ENCODE peak calls at places on chromosomes 11 and 22, in nine cellular contexts. K is stomach; V is stimulated activated CD4-positive, alpha-beta T cell treated with anti-CD3 and anti-CD28 coated beads, Interleukin-4, amount 100 ng/mL, for 48 hours; L is adrenal gland; Y is colonic mucosa; X is amniotic stem cell; S is ACHN; R is stimulated activated CD8-positive, alpha-beta memory T cell treated with anti-CD3 and anti-CD28 coated beads, Interleukin-15, amount 100 ng/mL, for 4 hours; U is mesenteric fat pad. H is an unnamed sample.

GRCh38 chr11:3861698-3862097 is 6.2 kb downstream of the STIM1 start:
- DNase-seq in Y (no peak), R (no peak), K (no peak), S (no peak), L (no peak), U (no peak), X (no peak), V (no peak), H (no peak)

GRCh38 chr11:11306855-11307254 is 46.2 kb downstream of the CSNK2A3 start:
- DNase-seq in K (no peak), R (no peak), X (no peak), L (no peak), V (no peak), Y (no peak), S (no peak), U (no peak), H (no peak)

GRCh38 chr11:128535468-128536457 is 51.6 kb downstream of the ETS1 start:
- DNase-seq in L (no peak), S (no peak), U (no peak), R (no peak), X (no peak), K (no peak), V (no peak), Y (no peak), H (no peak)

GRCh38 chr22:49970528-49971231 is 10.1 kb downstream of the PIM3 start:
- DNase-seq in K (peak), L (peak), V (peak), U (peak), Y (peak), R (peak), X (peak), S (peak), H (peak)

GRCh38 chr11:131823772-131824171 is 453.4 kb downstream of the NTM start:
- DNase-seq in R (no peak), V (no peak), S (no peak), U (no peak), K (no peak), Y (no peak), X (no peak), L (no peak), H (no peak)

GRCh38 chr11:10885703-10886363 is 28.0 kb upstream of the ZBED5 start:
- DNase-seq in V (no peak), S (no peak), L (no peak), Y (no peak), U (no peak), R (no peak), X (no peak), K (no peak), H (no peak)

GRCh38 chr11:3894128-3894731 is 38.8 kb downstream of the STIM1 start:
- DNase-seq in X (no peak), L (no peak), V (no peak), Y (no peak), R (no peak), K (no peak), U (no peak), S (no peak), H (peak)

GRCh38 chr11:75174781-75175370 is 24.0 kb downstream of the SLCO2B1 start:
- DNase-seq in S (no peak), Y (no peak), K (no peak), L (peak), R (no peak), X (no peak), U (no peak), V (no peak), H (no peak)

GRCh38 chr11:15884131-15884530 is 472.2 kb downstream of the SOX6 start:
- DNase-seq in K (no peak), X (no peak), S (no peak), U (no peak), V (no peak), Y (no peak), R (no peak), L (no peak), H (no peak)